ENCODE peak calls at places on chromosomes 6 and 20, in eight cellular contexts. One of them, this sample, is unnamed.

GRCh38 chr6:170098428-170099170 is 192.3 kb downstream of the DLL1 start:
- DNase-seq in amniotic stem cell: no peak
- DNase-seq in HEK293T: no peak
- DNase-seq in iris pigment epithelial cell: no peak
- DNase-seq in T-cell: no peak
- DNase-seq in foreskin fibroblast: no peak
- DNase-seq in neural crest cell: no peak
- DNase-seq in body of pancreas: peak
- DNase-seq in this sample: no peak

GRCh38 chr6:11875325-11876109 is 96.9 kb upstream of the ADTRP start:
- DNase-seq in amniotic stem cell: no peak
- DNase-seq in T-cell: no peak
- DNase-seq in HEK293T: no peak
- DNase-seq in foreskin fibroblast: no peak
- DNase-seq in iris pigment epithelial cell: no peak
- DNase-seq in neural crest cell: no peak
- DNase-seq in body of pancreas: peak
- DNase-seq in this sample: no peak

GRCh38 chr20:3995067-3995748 is 20.1 kb downstream of the RNF24 start:
- DNase-seq in HEK293T: no peak
- DNase-seq in body of pancreas: no peak
- DNase-seq in T-cell: no peak
- DNase-seq in foreskin fibroblast: peak
- DNase-seq in iris pigment epithelial cell: peak
- DNase-seq in neural crest cell: no peak
- DNase-seq in amniotic stem cell: no peak
- DNase-seq in this sample: no peak

GRCh38 chr20:63054695-63055240 is 48.0 kb upstream of the BHLHE23 start:
- DNase-seq in amniotic stem cell: no peak
- DNase-seq in HEK293T: no peak
- DNase-seq in body of pancreas: peak
- DNase-seq in T-cell: no peak
- DNase-seq in foreskin fibroblast: no peak
- DNase-seq in neural crest cell: no peak
- DNase-seq in iris pigment epithelial cell: no peak
- DNase-seq in this sample: no peak

GRCh38 chr6:156396791-156397418 is 380.3 kb upstream of the ARID1B start:
- DNase-seq in foreskin fibroblast: no peak
- DNase-seq in neural crest cell: no peak
- DNase-seq in body of pancreas: no peak
- DNase-seq in T-cell: no peak
- DNase-seq in amniotic stem cell: no peak
- DNase-seq in iris pigment epithelial cell: no peak
- DNase-seq in HEK293T: no peak
- DNase-seq in this sample: peak

GRCh38 chr20:32822189-32822588 is 2.4 kb downstream of the MAPRE1 start:
- DNase-seq in iris pigment epithelial cell: no peak
- DNase-seq in foreskin fibroblast: peak
- DNase-seq in HEK293T: no peak
- DNase-seq in T-cell: no peak
- DNase-seq in body of pancreas: no peak
- DNase-seq in neural crest cell: no peak
- DNase-seq in amniotic stem cell: no peak
- DNase-seq in this sample: no peak

GRCh38 chr20:6075428-6076219 is 21.8 kb upstream of the LRRN4 start:
- DNase-seq in HEK293T: no peak
- DNase-seq in body of pancreas: no peak
- DNase-seq in amniotic stem cell: no peak
- DNase-seq in neural crest cell: no peak
- DNase-seq in foreskin fibroblast: no peak
- DNase-seq in T-cell: no peak
- DNase-seq in iris pigment epithelial cell: no peak
- DNase-seq in this sample: no peak

GRCh38 chr6:82783587-82784253 is 281.9 kb downstream of the UBE3D start:
- DNase-seq in iris pigment epithelial cell: no peak
- DNase-seq in amniotic stem cell: no peak
- DNase-seq in foreskin fibroblast: no peak
- DNase-seq in body of pancreas: no peak
- DNase-seq in HEK293T: peak
- DNase-seq in neural crest cell: no peak
- DNase-seq in T-cell: no peak
- DNase-seq in this sample: no peak

GRCh38 chr6:132797975-132798819 is at the start of gene SLC18B1:
- DNase-seq in HEK293T: peak
- DNase-seq in amniotic stem cell: no peak
- DNase-seq in foreskin fibroblast: peak
- DNase-seq in T-cell: peak
- DNase-seq in neural crest cell: peak
- DNase-seq in body of pancreas: peak
- DNase-seq in iris pigment epithelial cell: peak
- DNase-seq in this sample: peak

GRCh38 chr6:45302832-45303231 is 25.3 kb upstream of the RUNX2 start:
- DNase-seq in foreskin fibroblast: no peak
- DNase-seq in neural crest cell: no peak
- DNase-seq in amniotic stem cell: no peak
- DNase-seq in body of pancreas: no peak
- DNase-seq in iris pigment epithelial cell: no peak
- DNase-seq in T-cell: no peak
- DNase-seq in HEK293T: no peak
- DNase-seq in this sample: no peak

GRCh38 chr6:77456531-77457248 is 6.6 kb downstream of the HTR1B start:
- DNase-seq in body of pancreas: no peak
- DNase-seq in neural crest cell: no peak
- DNase-seq in T-cell: no peak
- DNase-seq in HEK293T: no peak
- DNase-seq in iris pigment epithelial cell: peak
- DNase-seq in amniotic stem cell: peak
- DNase-seq in foreskin fibroblast: peak
- DNase-seq in this sample: no peak

This sample was measured in effector memory CD4-positive, alpha-beta T cell.